ENCODE peak calls at places on chromosomes 16 and 17, in ten cellular contexts. P, C, O, J, M, T, A, U, W and H are unnamed samples. For H3K4me1, the result is how much of the 10 kb centered on the place peaks cover.

GRCh38 chr17:77783991-77784820 is 174.3 kb upstream of the TNRC6C start:
- DNase-seq in P (no peak), C (no peak), O (no peak), J (no peak), M (no peak), T (no peak), A (no peak), U (no peak), W (no peak), H (no peak)

GRCh38 chr16:61820398-61820797 is 215.8 kb downstream of the CDH8 start:
- DNase-seq in P (peak), C (no peak), O (no peak), J (no peak), M (no peak), T (no peak), A (no peak), U (no peak), W (no peak), H (no peak)

GRCh38 chr17:14297161-14297851 is 3.6 kb upstream of the HS3ST3B1 start:
- DNase-seq in P (peak), C (peak), O (peak), J (peak), M (peak), T (no peak), A (no peak), U (no peak), W (no peak), H (no peak)

GRCh38 chr16:57863434-57864160 is 61.3 kb upstream of the KIFC3 start:
- DNase-seq in P (peak), C (peak), O (peak), J (peak), M (peak), T (peak), A (peak), U (peak), W (peak), H (peak)

GRCh38 chr17:46895171-46895570 is 27.8 kb upstream of the GOSR2 start:
- DNase-seq in P (no peak), C (no peak), O (no peak), J (no peak), M (no peak), T (no peak), A (no peak), U (no peak), W (no peak), H (no peak)

GRCh38 chr16:4416200-4417032 is at the start of gene CORO7:
- DNase-seq in P (peak), C (peak), O (peak), J (peak), M (peak), T (peak), A (peak), U (peak), W (peak), H (peak)

GRCh38 chr16:23282508-23282907 is 19.6 kb upstream of the SCNN1B start:
- DNase-seq in P (peak), C (no peak), O (no peak), J (no peak), M (peak), T (no peak), A (no peak), U (no peak), W (no peak), H (no peak)

GRCh38 chr16:55001931-55002330 is 71.3 kb downstream of the IRX5 start:
- DNase-seq in P (peak), C (no peak), O (no peak), J (no peak), M (no peak), T (no peak), A (no peak), U (no peak), W (no peak), H (no peak)

GRCh38 chr17:57868007-57868774 is 18.3 kb upstream of the MRPS23 start:
- DNase-seq in P (peak), C (peak), O (no peak), J (peak), M (peak), T (peak), A (peak), U (peak), W (peak), H (peak)

GRCh38 chr16:17461951-17462729 is 8.6 kb downstream of the XYLT1 start:
- DNase-seq in P (no peak), C (no peak), O (no peak), J (no peak), M (peak), T (no peak), A (no peak), U (no peak), W (no peak), H (no peak)

GRCh38 chr17:30550512-30551273 is 73.5 kb downstream of the GOSR1 start:
- DNase-seq in P (peak), C (peak), O (no peak), J (no peak), M (no peak), T (peak), A (no peak), U (no peak), W (no peak), H (no peak)

DNA sequence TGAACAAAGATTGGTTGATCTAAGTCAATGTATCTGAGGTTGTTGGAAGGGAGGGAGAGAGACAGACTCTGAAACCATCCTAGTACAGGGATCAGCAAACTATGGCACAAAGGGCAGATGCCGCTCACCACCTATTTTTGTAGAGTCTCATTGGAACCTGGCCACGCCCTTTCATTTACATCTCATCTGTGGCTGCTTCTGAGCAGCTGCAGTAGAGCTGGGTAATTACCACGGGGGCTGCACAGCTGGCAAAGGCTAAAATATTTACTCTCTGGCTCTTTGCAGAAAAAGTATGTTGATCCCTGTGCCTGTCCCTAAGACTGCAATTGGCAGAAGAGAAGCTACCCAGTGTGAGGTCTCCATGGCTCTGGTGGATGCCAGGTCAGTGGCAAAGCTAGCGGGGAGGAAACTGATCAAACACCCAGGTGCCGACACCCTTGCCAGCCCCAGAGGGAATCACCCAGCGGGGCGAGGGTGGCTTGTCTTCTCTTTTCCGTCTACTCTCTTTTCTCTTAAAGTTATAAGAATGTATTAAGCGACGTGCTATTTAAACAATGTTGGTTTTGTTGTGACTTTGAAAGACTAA is 14.0 kb downstream of the CEP295NL start:
- DNase-seq in P (no peak), C (peak), O (no peak), J (no peak), M (no peak), T (no peak), A (no peak), U (no peak), W (no peak), H (no peak)
- H3K4me3 ChIP-seq in P (no peak), C (no peak), O (no peak), J (no peak), M (no peak), T (no peak), A (no peak), U (no peak), W (no peak), H (no peak)

GRCh38 chr16:1548727-1549126 is 15.3 kb downstream of the TMEM204 start:
- DNase-seq in P (no peak), C (no peak), O (no peak), J (no peak), M (no peak), T (no peak), A (no peak), U (no peak), W (no peak), H (no peak)
- H3K4me1 ChIP-seq in P (under half), C (under half), O (half or more), J (under half), M (under half), T (under half), A (half or more), U (half or more), W (under half), H (under half)

DNA sequence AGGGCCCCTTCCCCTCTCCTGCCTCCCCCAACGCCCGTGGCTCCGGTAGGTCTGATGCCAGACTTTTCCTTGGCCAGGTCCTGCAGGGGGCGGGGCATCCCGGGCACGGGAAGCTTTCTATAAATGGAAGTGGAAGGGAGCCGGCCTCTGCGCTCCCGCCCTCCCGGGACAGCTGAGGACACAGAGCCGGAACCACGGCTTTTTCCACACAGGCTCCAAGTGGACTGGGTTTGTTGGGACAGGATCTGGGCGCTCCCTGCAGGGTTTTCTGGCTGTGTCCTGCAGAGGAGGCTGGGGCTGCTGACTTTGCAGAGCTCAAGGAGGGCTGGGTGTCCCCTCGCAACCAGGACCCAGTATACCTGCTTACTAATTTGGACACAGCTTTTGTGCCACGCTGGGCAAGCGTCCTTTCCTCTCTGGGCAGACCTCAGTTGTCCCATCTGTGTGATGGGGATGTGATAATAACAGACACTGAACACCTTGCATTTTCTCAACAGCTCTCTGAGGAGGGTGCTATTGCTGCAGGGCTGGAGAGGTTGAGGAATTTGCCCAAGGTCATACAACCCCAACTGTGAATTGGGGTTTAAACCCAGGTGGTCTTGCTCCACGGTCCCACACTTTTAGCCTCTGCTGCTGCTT is 1.8 kb downstream of the TNS4 start:
- DNase-seq in P (peak), C (peak), O (peak), J (peak), M (peak), T (peak), A (peak), U (peak), W (peak), H (peak)
- H3K4me3 ChIP-seq in P (no peak), C (peak), O (no peak), J (peak), M (no peak), T (no peak), A (peak), U (peak), W (peak), H (no peak)

GRCh38 chr17:1037238-1037879 is 40.4 kb downstream of the TIMM22 start:
- DNase-seq in P (no peak), C (no peak), O (no peak), J (no peak), M (no peak), T (no peak), A (no peak), U (no peak), W (no peak), H (no peak)
- H3K4me1 ChIP-seq in P (under half), C (under half), O (under half), J (under half), M (under half), T (under half), A (under half), U (under half), W (under half), H (under half)

GRCh38 chr17:35374766-35375344 is 1.4 kb upstream of the SLFN11 start:
- DNase-seq in P (no peak), C (no peak), O (no peak), J (no peak), M (no peak), T (no peak), A (no peak), U (no peak), W (no peak), H (no peak)
- H3K4me3 ChIP-seq in P (peak), C (peak), O (peak), J (peak), M (peak), T (peak), A (peak), U (peak), W (peak), H (peak)